ENCODE peak calls at places on chromosome 2, in ten cellular contexts. One of them, this sample, is unnamed.

GRCh38 chr2:54859997-54860701 is 136.7 kb downstream of the EML6 start:
- DNase-seq in activated CD8-positive, alpha-beta memory T cell treated with anti-CD3 and anti-CD28 coated beads for 4 hours: no peak
- DNase-seq in effector memory CD8-positive, alpha-beta T cell: no peak
- DNase-seq in lung microvascular endothelial cell: peak
- DNase-seq in RCC 7860: peak
- DNase-seq in mesenteric fat pad: no peak
- DNase-seq in cardiac fibroblast: peak
- DNase-seq in frontal cortex: no peak
- DNase-seq in AG04450: peak
- DNase-seq in GM23338: no peak
- DNase-seq in this sample: no peak

GRCh38 chr2:102236132-102236531 is 49.3 kb downstream of the IL1RL2 start:
- DNase-seq in mesenteric fat pad: no peak
- DNase-seq in activated CD8-positive, alpha-beta memory T cell treated with anti-CD3 and anti-CD28 coated beads for 4 hours: no peak
- DNase-seq in GM23338: no peak
- DNase-seq in AG04450: no peak
- DNase-seq in frontal cortex: no peak
- DNase-seq in effector memory CD8-positive, alpha-beta T cell: no peak
- DNase-seq in RCC 7860: no peak
- DNase-seq in lung microvascular endothelial cell: no peak
- DNase-seq in cardiac fibroblast: no peak
- DNase-seq in this sample: no peak

GRCh38 chr2:197286805-197287595 is 23.6 kb downstream of the ANKRD44 start:
- DNase-seq in frontal cortex: peak
- DNase-seq in activated CD8-positive, alpha-beta memory T cell treated with anti-CD3 and anti-CD28 coated beads for 4 hours: no peak
- DNase-seq in mesenteric fat pad: no peak
- DNase-seq in cardiac fibroblast: peak
- DNase-seq in GM23338: no peak
- DNase-seq in effector memory CD8-positive, alpha-beta T cell: peak
- DNase-seq in AG04450: peak
- DNase-seq in RCC 7860: peak
- DNase-seq in lung microvascular endothelial cell: peak
- DNase-seq in this sample: no peak

GRCh38 chr2:127598711-127599110 is 47.2 kb upstream of the GPR17 start:
- DNase-seq in GM23338: no peak
- DNase-seq in cardiac fibroblast: peak
- DNase-seq in frontal cortex: no peak
- DNase-seq in effector memory CD8-positive, alpha-beta T cell: no peak
- DNase-seq in AG04450: no peak
- DNase-seq in mesenteric fat pad: no peak
- DNase-seq in lung microvascular endothelial cell: no peak
- DNase-seq in RCC 7860: no peak
- DNase-seq in activated CD8-positive, alpha-beta memory T cell treated with anti-CD3 and anti-CD28 coated beads for 4 hours: no peak
- DNase-seq in this sample: no peak

GRCh38 chr2:159051656-159052055 is 83.2 kb downstream of the TANC1 start:
- DNase-seq in AG04450: no peak
- DNase-seq in frontal cortex: no peak
- DNase-seq in GM23338: no peak
- DNase-seq in lung microvascular endothelial cell: no peak
- DNase-seq in cardiac fibroblast: no peak
- DNase-seq in activated CD8-positive, alpha-beta memory T cell treated with anti-CD3 and anti-CD28 coated beads for 4 hours: no peak
- DNase-seq in RCC 7860: no peak
- DNase-seq in effector memory CD8-positive, alpha-beta T cell: no peak
- DNase-seq in mesenteric fat pad: no peak
- DNase-seq in this sample: no peak

GRCh38 chr2:79776461-79777146 is 263.8 kb downstream of the CTNNA2 start:
- DNase-seq in GM23338: no peak
- DNase-seq in frontal cortex: no peak
- DNase-seq in lung microvascular endothelial cell: no peak
- DNase-seq in cardiac fibroblast: no peak
- DNase-seq in RCC 7860: no peak
- DNase-seq in effector memory CD8-positive, alpha-beta T cell: no peak
- DNase-seq in AG04450: no peak
- DNase-seq in activated CD8-positive, alpha-beta memory T cell treated with anti-CD3 and anti-CD28 coated beads for 4 hours: no peak
- DNase-seq in mesenteric fat pad: no peak
- DNase-seq in this sample: no peak

GRCh38 chr2:105929506-105929905 is 184.8 kb downstream of the NCK2 start:
- DNase-seq in activated CD8-positive, alpha-beta memory T cell treated with anti-CD3 and anti-CD28 coated beads for 4 hours: no peak
- DNase-seq in RCC 7860: no peak
- DNase-seq in effector memory CD8-positive, alpha-beta T cell: peak
- DNase-seq in GM23338: no peak
- DNase-seq in mesenteric fat pad: no peak
- DNase-seq in cardiac fibroblast: peak
- DNase-seq in frontal cortex: no peak
- DNase-seq in lung microvascular endothelial cell: peak
- DNase-seq in AG04450: no peak
- DNase-seq in this sample: no peak

GRCh38 chr2:143558665-143559064 is 429.4 kb downstream of the ARHGAP15 start:
- DNase-seq in AG04450: peak
- DNase-seq in frontal cortex: no peak
- DNase-seq in GM23338: no peak
- DNase-seq in RCC 7860: no peak
- DNase-seq in effector memory CD8-positive, alpha-beta T cell: no peak
- DNase-seq in lung microvascular endothelial cell: no peak
- DNase-seq in cardiac fibroblast: peak
- DNase-seq in mesenteric fat pad: no peak
- DNase-seq in activated CD8-positive, alpha-beta memory T cell treated with anti-CD3 and anti-CD28 coated beads for 4 hours: no peak
- DNase-seq in this sample: no peak

GRCh38 chr2:17539596-17539992 is 902 bp upstream of the VSNL1 start:
- DNase-seq in mesenteric fat pad: no peak
- DNase-seq in RCC 7860: no peak
- DNase-seq in AG04450: no peak
- DNase-seq in cardiac fibroblast: no peak
- DNase-seq in frontal cortex: no peak
- DNase-seq in GM23338: peak
- DNase-seq in activated CD8-positive, alpha-beta memory T cell treated with anti-CD3 and anti-CD28 coated beads for 4 hours: no peak
- DNase-seq in effector memory CD8-positive, alpha-beta T cell: no peak
- DNase-seq in lung microvascular endothelial cell: no peak
- DNase-seq in this sample: no peak

GRCh38 chr2:145543155-145543554 is 1023.2 kb upstream of the ZEB2 start:
- DNase-seq in GM23338: no peak
- DNase-seq in lung microvascular endothelial cell: no peak
- DNase-seq in frontal cortex: no peak
- DNase-seq in AG04450: no peak
- DNase-seq in RCC 7860: no peak
- DNase-seq in activated CD8-positive, alpha-beta memory T cell treated with anti-CD3 and anti-CD28 coated beads for 4 hours: no peak
- DNase-seq in cardiac fibroblast: no peak
- DNase-seq in mesenteric fat pad: no peak
- DNase-seq in effector memory CD8-positive, alpha-beta T cell: no peak
- DNase-seq in this sample: no peak

GRCh38 chr2:9547272-9547991 is 8.2 kb downstream of the ADAM17 start:
- DNase-seq in frontal cortex: no peak
- DNase-seq in cardiac fibroblast: peak
- DNase-seq in GM23338: peak
- DNase-seq in mesenteric fat pad: no peak
- DNase-seq in effector memory CD8-positive, alpha-beta T cell: no peak
- DNase-seq in activated CD8-positive, alpha-beta memory T cell treated with anti-CD3 and anti-CD28 coated beads for 4 hours: no peak
- DNase-seq in RCC 7860: no peak
- DNase-seq in lung microvascular endothelial cell: peak
- DNase-seq in AG04450: no peak
- DNase-seq in this sample: no peak

GRCh38 chr2:111135910-111136297 is 15.2 kb downstream of the BCL2L11 start:
- DNase-seq in cardiac fibroblast: peak
- DNase-seq in lung microvascular endothelial cell: no peak
- DNase-seq in activated CD8-positive, alpha-beta memory T cell treated with anti-CD3 and anti-CD28 coated beads for 4 hours: no peak
- DNase-seq in effector memory CD8-positive, alpha-beta T cell: no peak
- DNase-seq in frontal cortex: no peak
- DNase-seq in RCC 7860: peak
- DNase-seq in AG04450: no peak
- DNase-seq in mesenteric fat pad: no peak
- DNase-seq in GM23338: peak
- DNase-seq in this sample: no peak

GRCh38 chr2:228318218-228318617 is 136.7 kb upstream of the SPHKAP start:
- DNase-seq in lung microvascular endothelial cell: no peak
- DNase-seq in cardiac fibroblast: peak
- DNase-seq in AG04450: no peak
- DNase-seq in mesenteric fat pad: no peak
- DNase-seq in RCC 7860: no peak
- DNase-seq in activated CD8-positive, alpha-beta memory T cell treated with anti-CD3 and anti-CD28 coated beads for 4 hours: no peak
- DNase-seq in GM23338: peak
- DNase-seq in frontal cortex: no peak
- DNase-seq in effector memory CD8-positive, alpha-beta T cell: no peak
- DNase-seq in this sample: no peak

GRCh38 chr2:105926960-105927678 is 182.4 kb downstream of the NCK2 start:
- DNase-seq in AG04450: no peak
- DNase-seq in lung microvascular endothelial cell: no peak
- DNase-seq in activated CD8-positive, alpha-beta memory T cell treated with anti-CD3 and anti-CD28 coated beads for 4 hours: peak
- DNase-seq in mesenteric fat pad: no peak
- DNase-seq in RCC 7860: no peak
- DNase-seq in effector memory CD8-positive, alpha-beta T cell: peak
- DNase-seq in frontal cortex: no peak
- DNase-seq in cardiac fibroblast: no peak
- DNase-seq in GM23338: no peak
- DNase-seq in this sample: no peak

This sample was measured in D721Med.